ENCODE peak calls at places on chromosome 15, in four cellular contexts. One of them, this sample, is unnamed.

GRCh38 chr15:50176869-50177268 is 5.1 kb upstream of the SLC27A2 start:
- DNase-seq in transverse colon: no peak
- DNase-seq in AG04450: no peak
- DNase-seq in neural progenitor cell: no peak
- DNase-seq in this sample: no peak

GRCh38 chr15:32774022-32774421 is 56.2 kb downstream of the GREM1 start:
- DNase-seq in transverse colon: no peak
- DNase-seq in AG04450: peak; percentile 76
- DNase-seq in neural progenitor cell: no peak
- DNase-seq in this sample: peak; percentile 4

GRCh38 chr15:39581501-39582285 is 814 bp downstream of the THBS1 start:
- DNase-seq in transverse colon: peak; percentile 82
- DNase-seq in AG04450: no peak
- DNase-seq in neural progenitor cell: peak; percentile 66
- DNase-seq in this sample: peak; percentile 67

GRCh38 chr15:100766225-100767001 is 113.2 kb upstream of the ALDH1A3 start:
- DNase-seq in transverse colon: no peak
- DNase-seq in AG04450: no peak
- DNase-seq in neural progenitor cell: peak; percentile 49
- DNase-seq in this sample: peak; percentile 19

GRCh38 chr15:87477759-87478687 is 778.5 kb downstream of the NTRK3 start:
- DNase-seq in transverse colon: no peak
- DNase-seq in AG04450: peak; percentile 41
- DNase-seq in neural progenitor cell: peak; percentile 15
- DNase-seq in this sample: no peak

GRCh38 chr15:87570186-87570585 is 686.4 kb downstream of the NTRK3 start:
- DNase-seq in transverse colon: no peak
- DNase-seq in AG04450: no peak
- DNase-seq in neural progenitor cell: no peak
- DNase-seq in this sample: no peak

GRCh38 chr15:77709135-77709886 is 76.6 kb upstream of the LINGO1 start:
- DNase-seq in transverse colon: no peak
- DNase-seq in AG04450: no peak
- DNase-seq in neural progenitor cell: peak; percentile 29
- DNase-seq in this sample: no peak

GRCh38 chr15:52378746-52379394 is 83.3 kb upstream of the MYO5C start:
- DNase-seq in transverse colon: no peak
- DNase-seq in AG04450: no peak
- DNase-seq in neural progenitor cell: no peak
- DNase-seq in this sample: no peak

GRCh38 chr15:85027033-85027380 is 45.4 kb downstream of the PDE8A start:
- DNase-seq in transverse colon: no peak
- DNase-seq in AG04450: no peak
- DNase-seq in neural progenitor cell: no peak
- DNase-seq in this sample: no peak

GRCh38 chr15:100997442-100997841 is 78.3 kb downstream of the LRRK1 start:
- DNase-seq in transverse colon: no peak
- DNase-seq in AG04450: no peak
- DNase-seq in neural progenitor cell: no peak
- DNase-seq in this sample: no peak

GRCh38 chr15:85316244-85316934 is 64.0 kb upstream of the AKAP13 start:
- DNase-seq in transverse colon: no peak
- DNase-seq in AG04450: no peak
- DNase-seq in neural progenitor cell: peak; percentile 68
- DNase-seq in this sample: no peak

GRCh38 chr15:63466378-63467192 is 37.8 kb upstream of the USP3 start:
- DNase-seq in transverse colon: no peak
- DNase-seq in AG04450: peak; percentile 30
- DNase-seq in neural progenitor cell: peak; percentile 80
- DNase-seq in this sample: peak; percentile 68

GRCh38 chr15:35311607-35312006 is 226.5 kb upstream of the NANOGP8 start:
- DNase-seq in transverse colon: no peak
- DNase-seq in AG04450: no peak
- DNase-seq in neural progenitor cell: no peak
- DNase-seq in this sample: no peak

GRCh38 chr15:101256756-101257155 is 4.9 kb upstream of the CHSY1 start:
- DNase-seq in transverse colon: no peak
- DNase-seq in AG04450: no peak
- DNase-seq in neural progenitor cell: no peak
- DNase-seq in this sample: no peak

GRCh38 chr15:62509395-62509973 is 344.4 kb upstream of the C2CD4B start:
- DNase-seq in transverse colon: no peak
- DNase-seq in AG04450: no peak
- DNase-seq in neural progenitor cell: peak; percentile 37
- DNase-seq in this sample: no peak

GRCh38 chr15:74787251-74788041 is 5.6 kb downstream of the CSK start:
- DNase-seq in transverse colon: peak; percentile 88
- DNase-seq in AG04450: peak; percentile 37
- DNase-seq in neural progenitor cell: peak; percentile 80
- DNase-seq in this sample: no peak

GRCh38 chr15:32718822-32719716 is 1.3 kb downstream of the GREM1 start:
- DNase-seq in transverse colon: peak; percentile 17
- DNase-seq in AG04450: no peak
- DNase-seq in neural progenitor cell: peak; percentile 73
- DNase-seq in this sample: no peak

GRCh38 chr15:98893407-98893806 is 114.2 kb downstream of the PGPEP1L start:
- DNase-seq in transverse colon: no peak
- DNase-seq in AG04450: no peak
- DNase-seq in neural progenitor cell: no peak
- DNase-seq in this sample: no peak

GRCh38 chr15:63597033-63597790 is at the start of gene FBXL22:
- DNase-seq in transverse colon: peak; percentile 34
- DNase-seq in AG04450: peak; percentile 78
- DNase-seq in neural progenitor cell: no peak
- DNase-seq in this sample: no peak

GRCh38 chr15:69731581-69731980 is 279.0 kb downstream of the RPLP1 start:
- DNase-seq in transverse colon: no peak
- DNase-seq in AG04450: no peak
- DNase-seq in neural progenitor cell: no peak
- DNase-seq in this sample: no peak

GRCh38 chr15:70091649-70092461 is 5.9 kb downstream of the TLE3 start:
- DNase-seq in transverse colon: peak; percentile 52
- DNase-seq in AG04450: no peak
- DNase-seq in neural progenitor cell: no peak
- DNase-seq in this sample: no peak

GRCh38 chr15:62138124-62138523 is 27.0 kb downstream of the C2CD4B start:
- DNase-seq in transverse colon: no peak
- DNase-seq in AG04450: peak; percentile 21
- DNase-seq in neural progenitor cell: no peak
- DNase-seq in this sample: no peak

GRCh38 chr15:71296032-71296686 is 180.9 kb downstream of the THSD4 start:
- DNase-seq in transverse colon: peak; percentile 74
- DNase-seq in AG04450: no peak
- DNase-seq in neural progenitor cell: no peak
- DNase-seq in this sample: no peak

GRCh38 chr15:74838117-74838516 is 4.8 kb downstream of the ULK3 start:
- DNase-seq in transverse colon: no peak
- DNase-seq in AG04450: no peak
- DNase-seq in neural progenitor cell: no peak
- DNase-seq in this sample: no peak

GRCh38 chr15:71754660-71755059 is 55.7 kb upstream of the NR2E3 start:
- DNase-seq in transverse colon: no peak
- DNase-seq in AG04450: no peak
- DNase-seq in neural progenitor cell: no peak
- DNase-seq in this sample: no peak

GRCh38 chr15:82043726-82044372 is 2.0 kb downstream of the MEX3B start:
- DNase-seq in transverse colon: peak; percentile 10
- DNase-seq in AG04450: no peak
- DNase-seq in neural progenitor cell: peak; percentile 54
- DNase-seq in this sample: no peak

GRCh38 chr15:79193157-79193948 is 89.2 kb upstream of the ANKRD34C start:
- DNase-seq in transverse colon: no peak
- DNase-seq in AG04450: no peak
- DNase-seq in neural progenitor cell: no peak
- DNase-seq in this sample: no peak
- H3K27me3 ChIP-seq in transverse colon: peaks cover 8% of the 10 kb centered on the region
- H3K27me3 ChIP-seq in AG04450: peaks cover 23% of the 10 kb centered on the region
- H3K27me3 ChIP-seq in neural progenitor cell: no peaks in the 10 kb centered on the region
- H3K27me3 ChIP-seq in this sample: no peaks in the 10 kb centered on the region

GRCh38 chr15:45715528-45715927 is 80.7 kb downstream of the SQOR start:
- DNase-seq in transverse colon: no peak
- DNase-seq in AG04450: no peak
- DNase-seq in neural progenitor cell: peak; percentile 19
- DNase-seq in this sample: no peak
- H3K27me3 ChIP-seq in transverse colon: peaks cover 4% of the 10 kb centered on the region
- H3K27me3 ChIP-seq in AG04450: peaks cover 2% of the 10 kb centered on the region
- H3K27me3 ChIP-seq in neural progenitor cell: peaks cover 76% of the 10 kb centered on the region
- H3K27me3 ChIP-seq in this sample: no peaks in the 10 kb centered on the region

GRCh38 chr15:95910643-95911212 is 419.8 kb upstream of the NR2F2 start:
- DNase-seq in transverse colon: no peak
- DNase-seq in AG04450: no peak
- DNase-seq in neural progenitor cell: peak; percentile 53
- DNase-seq in this sample: no peak
- H3K27me3 ChIP-seq in transverse colon: no peaks in the 10 kb centered on the region
- H3K27me3 ChIP-seq in AG04450: peaks cover 4% of the 10 kb centered on the region
- H3K27me3 ChIP-seq in neural progenitor cell: no peaks in the 10 kb centered on the region
- H3K27me3 ChIP-seq in this sample: no peaks in the 10 kb centered on the region

GRCh38 chr15:76059320-76060097 is at the start of gene TMEM266:
- DNase-seq in transverse colon: peak; percentile 15
- DNase-seq in AG04450: no peak
- DNase-seq in neural progenitor cell: peak; percentile 96
- DNase-seq in this sample: peak; percentile 49
- H3K27me3 ChIP-seq in transverse colon: peaks cover 82% of the 10 kb centered on the region
- H3K27me3 ChIP-seq in AG04450: peaks cover 56% of the 10 kb centered on the region
- H3K27me3 ChIP-seq in neural progenitor cell: peaks cover 62% of the 10 kb centered on the region
- H3K27me3 ChIP-seq in this sample: no peaks in the 10 kb centered on the region

DNA sequence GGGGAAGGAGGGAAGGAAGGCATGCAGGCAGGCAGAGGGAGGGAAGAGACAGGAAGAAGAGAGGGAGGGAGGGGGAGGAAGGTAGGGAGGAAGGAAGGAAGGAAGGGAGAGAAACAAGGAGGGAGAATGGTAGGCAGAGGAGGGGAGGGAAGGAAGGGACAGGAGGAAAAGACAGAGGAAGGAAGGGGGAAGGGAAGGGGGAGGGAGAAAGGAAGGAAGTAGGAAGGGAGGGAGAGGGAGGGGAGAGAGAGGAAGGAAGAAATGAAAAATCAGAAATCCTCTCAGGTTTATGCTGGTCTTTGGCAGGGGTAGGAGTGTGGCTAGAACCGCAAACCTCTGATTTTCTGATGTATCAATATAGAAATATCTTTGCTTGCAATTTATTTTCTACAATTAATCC is 4.2 kb downstream of the PRTG start:
- DNase-seq in transverse colon: no peak
- DNase-seq in AG04450: no peak
- DNase-seq in neural progenitor cell: no peak
- DNase-seq in this sample: no peak
- H3K27me3 ChIP-seq in transverse colon: peaks cover 53% of the 10 kb centered on the region
- H3K27me3 ChIP-seq in AG04450: peaks cover 7% of the 10 kb centered on the region
- H3K27me3 ChIP-seq in neural progenitor cell: no peaks in the 10 kb centered on the region
- H3K27me3 ChIP-seq in this sample: no peaks in the 10 kb centered on the region

GRCh38 chr15:45116482-45117326 is 2.6 kb downstream of the DUOXA2 start:
- DNase-seq in transverse colon: no peak
- DNase-seq in AG04450: no peak
- DNase-seq in neural progenitor cell: peak; percentile 12
- DNase-seq in this sample: no peak

GRCh38 chr15:45116006-45116481 is 1.9 kb downstream of the DUOXA2 start:
- DNase-seq in transverse colon: no peak
- DNase-seq in AG04450: no peak
- DNase-seq in neural progenitor cell: no peak
- DNase-seq in this sample: no peak

GRCh38 chr15:45118996-45119395 is 4.9 kb downstream of the DUOXA2 start:
- DNase-seq in transverse colon: no peak
- DNase-seq in AG04450: no peak
- DNase-seq in neural progenitor cell: no peak
- DNase-seq in this sample: no peak

GRCh38 chr15:45118131-45118588 is 4.0 kb downstream of the DUOXA2 start:
- DNase-seq in transverse colon: peak; percentile 89
- DNase-seq in AG04450: peak; percentile 76
- DNase-seq in neural progenitor cell: peak; percentile 95
- DNase-seq in this sample: peak; percentile 88

GRCh38 chr15:45117327-45118130 is 3.4 kb downstream of the DUOXA2 start:
- DNase-seq in transverse colon: no peak
- DNase-seq in AG04450: no peak
- DNase-seq in neural progenitor cell: no peak
- DNase-seq in this sample: no peak
- H3K27me3 ChIP-seq in transverse colon: peaks cover 80% of the 10 kb centered on the region
- H3K27me3 ChIP-seq in AG04450: peaks cover 52% of the 10 kb centered on the region
- H3K27me3 ChIP-seq in neural progenitor cell: peaks cover 97% of the 10 kb centered on the region
- H3K27me3 ChIP-seq in this sample: no peaks in the 10 kb centered on the region

This sample was measured in Caco-2.